ENCODE peak calls at places on chromosomes 5 and 9, in ten cellular contexts. F is stimulated activated CD8-positive, alpha-beta memory T cell treated with anti-CD3 and anti-CD28 coated beads, Interleukin-2, amount 100 ng/mL, for 48 hours; X is ovary; N is C1 segment of cervical spinal cord; M is NCI-H1930; S is prostate gland; O is sciatic nerve; R is D341Med; T is NCI-H1417; Z is LoVo. B is an unnamed sample.

GRCh38 chr5:97838214-97838613 is 655.2 kb upstream of the RIOK2 start:
- DNase-seq in F (no peak), X (no peak), N (no peak), M (no peak), S (no peak), O (no peak), R (no peak), T (no peak), Z (peak), B (no peak)

GRCh38 chr9:109904666-109905065 is 124.7 kb downstream of the PALM2AKAP2 start:
- DNase-seq in F (no peak), X (no peak), N (no peak), M (no peak), S (no peak), O (no peak), R (no peak), T (no peak), Z (no peak), B (no peak)

GRCh38 chr9:38066167-38066906 is 2.7 kb downstream of the SHB start:
- DNase-seq in F (no peak), X (no peak), N (peak), M (no peak), S (peak), O (no peak), R (no peak), T (peak), Z (no peak), B (no peak)

GRCh38 chr5:105172918-105173317 is 1610.3 kb upstream of the NUDT12 start:
- DNase-seq in F (no peak), X (no peak), N (no peak), M (no peak), S (no peak), O (no peak), R (no peak), T (no peak), Z (no peak), B (no peak)

GRCh38 chr5:107893642-107894041 is 222.9 kb upstream of the EFNA5 start:
- DNase-seq in F (no peak), X (no peak), N (no peak), M (no peak), S (no peak), O (no peak), R (no peak), T (no peak), Z (no peak), B (no peak)

GRCh38 chr5:39501403-39501802 is 76.6 kb upstream of the DAB2 start:
- DNase-seq in F (no peak), X (peak), N (no peak), M (no peak), S (no peak), O (peak), R (no peak), T (no peak), Z (no peak), B (peak)

GRCh38 chr5:18305288-18305899 is 671.1 kb downstream of the TAF11L14 start:
- DNase-seq in F (no peak), X (no peak), N (no peak), M (no peak), S (no peak), O (no peak), R (peak), T (peak), Z (peak), B (no peak)

GRCh38 chr9:91273853-91274552 is 87.7 kb downstream of the AUH start:
- DNase-seq in F (no peak), X (no peak), N (no peak), M (no peak), S (no peak), O (no peak), R (no peak), T (no peak), Z (peak), B (no peak)

GRCh38 chr5:158914008-158914407 is 185.7 kb downstream of the EBF1 start:
- DNase-seq in F (no peak), X (no peak), N (no peak), M (no peak), S (no peak), O (no peak), R (no peak), T (no peak), Z (no peak), B (no peak)

GRCh38 chr5:90135979-90136378 is 273.6 kb downstream of the CETN3 start:
- DNase-seq in F (no peak), X (no peak), N (no peak), M (no peak), S (no peak), O (no peak), R (peak), T (no peak), Z (no peak), B (no peak)

GRCh38 chr9:99998266-99998665 is 91.8 kb downstream of the STX17 start:
- DNase-seq in F (no peak), X (peak), N (no peak), M (no peak), S (no peak), O (no peak), R (peak), T (no peak), Z (no peak), B (peak)

GRCh38 chr9:126205260-126205659 is 121.4 kb upstream of the MVB12B start:
- DNase-seq in F (no peak), X (no peak), N (no peak), M (no peak), S (no peak), O (no peak), R (no peak), T (no peak), Z (no peak), B (no peak)

GRCh38 chr5:150001660-150002493 is 1.3 kb downstream of the HMGXB3 start:
- DNase-seq in F (no peak), X (no peak), N (peak), M (no peak), S (peak), O (no peak), R (peak), T (no peak), Z (peak), B (no peak)

GRCh38 chr5:88889165-88890069 is 6.4 kb upstream of the MEF2C start:
- DNase-seq in F (no peak), X (peak), N (peak), M (no peak), S (no peak), O (peak), R (no peak), T (no peak), Z (no peak), B (peak)

GRCh38 chr5:111749303-111750026 is 7.5 kb downstream of the NREP start:
- DNase-seq in F (no peak), X (no peak), N (no peak), M (no peak), S (no peak), O (no peak), R (no peak), T (no peak), Z (no peak), B (no peak)

GRCh38 chr9:108580021-108580439 is 275.8 kb downstream of the ACTL7B start:
- DNase-seq in F (no peak), X (no peak), N (peak), M (no peak), S (peak), O (no peak), R (no peak), T (no peak), Z (peak), B (no peak)

GRCh38 chr9:21796768-21797167 is 5.7 kb upstream of the MTAP start:
- DNase-seq in F (no peak), X (no peak), N (no peak), M (no peak), S (no peak), O (no peak), R (no peak), T (no peak), Z (no peak), B (no peak)

GRCh38 chr9:114002271-114002985 is 75.7 kb downstream of the AMBP start:
- DNase-seq in F (no peak), X (peak), N (no peak), M (no peak), S (no peak), O (peak), R (peak), T (no peak), Z (no peak), B (no peak)

GRCh38 chr9:94656190-94656589 is 16.9 kb upstream of the FBP1 start:
- DNase-seq in F (no peak), X (no peak), N (no peak), M (no peak), S (no peak), O (no peak), R (no peak), T (no peak), Z (no peak), B (no peak)

GRCh38 chr5:140341591-140341990 is 4.8 kb downstream of the HBEGF start:
- DNase-seq in F (no peak), X (no peak), N (peak), M (no peak), S (no peak), O (peak), R (no peak), T (no peak), Z (no peak), B (peak)

GRCh38 chr9:130849356-130849755 is 14.3 kb downstream of the ABL1 start:
- DNase-seq in F (no peak), X (no peak), N (no peak), M (no peak), S (no peak), O (no peak), R (no peak), T (no peak), Z (no peak), B (no peak)